ENCODE peak calls at places on chromosomes 13 and 19, in four cellular contexts. One of them, this sample, is unnamed.

GRCh38 chr13:44879452-44880058 is 109.7 kb downstream of the NUFIP1 start:
- DNase-seq in neural crest cell: no peak
- DNase-seq in type B pancreatic cell: no peak
- DNase-seq in IMR-90: peak
- DNase-seq in this sample: no peak

GRCh38 chr13:42049454-42049780 is 969 bp downstream of the DGKH start:
- DNase-seq in neural crest cell: no peak
- DNase-seq in type B pancreatic cell: no peak
- DNase-seq in IMR-90: no peak
- DNase-seq in this sample: no peak

GRCh38 chr13:36029171-36029570 is 102.0 kb downstream of the DCLK1 start:
- DNase-seq in neural crest cell: no peak
- DNase-seq in IMR-90: peak
- DNase-seq in type B pancreatic cell: no peak
- DNase-seq in this sample: no peak

GRCh38 chr19:1123885-1124677 is 20.3 kb downstream of the GPX4 start:
- DNase-seq in IMR-90: no peak
- DNase-seq in type B pancreatic cell: no peak
- DNase-seq in neural crest cell: no peak
- DNase-seq in this sample: no peak

GRCh38 chr19:1616875-1617274 is 11.6 kb upstream of the UQCR11 start:
- DNase-seq in type B pancreatic cell: no peak
- DNase-seq in IMR-90: no peak
- DNase-seq in neural crest cell: no peak
- DNase-seq in this sample: no peak

GRCh38 chr13:101416181-101417042 is at the start of gene NALCN:
- DNase-seq in neural crest cell: peak
- DNase-seq in type B pancreatic cell: peak
- DNase-seq in IMR-90: no peak
- DNase-seq in this sample: peak

GRCh38 chr19:50555447-50556235 is 12.6 kb downstream of the LRRC4B start:
- DNase-seq in type B pancreatic cell: no peak
- DNase-seq in IMR-90: no peak
- DNase-seq in neural crest cell: no peak
- DNase-seq in this sample: no peak

GRCh38 chr13:31134055-31134711 is 27.5 kb downstream of the HSPH1 start:
- DNase-seq in IMR-90: no peak
- DNase-seq in neural crest cell: no peak
- DNase-seq in type B pancreatic cell: no peak
- DNase-seq in this sample: no peak

GRCh38 chr13:98344392-98344791 is 167.3 kb upstream of the RNF113B start:
- DNase-seq in neural crest cell: no peak
- DNase-seq in type B pancreatic cell: no peak
- DNase-seq in IMR-90: no peak
- DNase-seq in this sample: peak

GRCh38 chr13:98581971-98582702 is 5.2 kb upstream of the STK24 start:
- DNase-seq in type B pancreatic cell: no peak
- DNase-seq in IMR-90: peak
- DNase-seq in neural crest cell: no peak
- DNase-seq in this sample: peak

GRCh38 chr19:30130356-30131122 is 188.5 kb downstream of the URI1 start:
- DNase-seq in IMR-90: no peak
- DNase-seq in neural crest cell: no peak
- DNase-seq in type B pancreatic cell: no peak
- DNase-seq in this sample: no peak

GRCh38 chr19:36140289-36141038 is 598 bp downstream of the CAPNS1 start:
- DNase-seq in IMR-90: peak
- DNase-seq in type B pancreatic cell: no peak
- DNase-seq in neural crest cell: peak
- DNase-seq in this sample: no peak

GRCh38 chr19:17020823-17021222 is 5.8 kb downstream of the CPAMD8 start:
- DNase-seq in type B pancreatic cell: no peak
- DNase-seq in IMR-90: no peak
- DNase-seq in neural crest cell: no peak
- DNase-seq in this sample: no peak

GRCh38 chr19:56562766-56563165 is 4.5 kb upstream of the ZNF470 start:
- DNase-seq in neural crest cell: no peak
- DNase-seq in type B pancreatic cell: no peak
- DNase-seq in IMR-90: no peak
- DNase-seq in this sample: no peak

GRCh38 chr19:41376241-41376997 is at the start of gene TMEM91:
- DNase-seq in neural crest cell: peak
- DNase-seq in type B pancreatic cell: no peak
- DNase-seq in IMR-90: no peak
- DNase-seq in this sample: no peak

GRCh38 chr13:73741111-73741510 is 393.1 kb downstream of the KLF12 start:
- DNase-seq in type B pancreatic cell: no peak
- DNase-seq in IMR-90: no peak
- DNase-seq in neural crest cell: no peak
- DNase-seq in this sample: no peak

GRCh38 chr13:98459171-98459681 is 117.7 kb downstream of the STK24 start:
- DNase-seq in neural crest cell: no peak
- DNase-seq in IMR-90: no peak
- DNase-seq in type B pancreatic cell: no peak
- DNase-seq in this sample: no peak

GRCh38 chr13:23466144-23467002 is 32.9 kb upstream of the SACS start:
- DNase-seq in IMR-90: peak
- DNase-seq in neural crest cell: peak
- DNase-seq in type B pancreatic cell: peak
- DNase-seq in this sample: no peak

This sample was measured in osteocyte.